ENCODE peak calls at places on chromosomes 3 and 15, in seven cellular contexts. R is stomach, A is aorta, P is adrenal gland, U is neuronal stem cell, G is kidney, K is A549. Q is an unnamed sample. For H3K4me1, the result is how much of the 10 kb centered on the place peaks cover.

GRCh38 chr15:39110336-39110735 is 470.5 kb upstream of the THBS1 start:
- DNase-seq in K (no peak), A (no peak), R (no peak), U (no peak), P (no peak), G (no peak), Q (no peak)

GRCh38 chr15:66293085-66293418 is 316 bp upstream of the DIS3L start:
- DNase-seq in P (no peak), A (no peak), R (no peak), K (no peak), G (no peak), U (no peak), Q (no peak)

GRCh38 chr15:50876989-50877360 is 31.5 kb upstream of the AP4E1 start:
- DNase-seq in G (no peak), R (peak), A (no peak), P (peak), K (peak), U (peak), Q (peak)

GRCh38 chr3:69761896-69762789 is 22.9 kb downstream of the MITF start:
- DNase-seq in K (no peak), R (no peak), A (no peak), P (no peak), G (no peak), U (no peak), Q (no peak)

GRCh38 chr15:37837276-37837675 is 97.2 kb upstream of the TMCO5A start:
- DNase-seq in A (no peak), R (no peak), K (no peak), G (no peak), U (no peak), P (no peak), Q (no peak)

GRCh38 chr15:78854973-78855372 is 17.7 kb upstream of the MORF4L1 start:
- DNase-seq in A (no peak), K (no peak), U (no peak), R (no peak), P (no peak), G (no peak), Q (no peak)

GRCh38 chr15:95946241-95946640 is 384.3 kb upstream of the NR2F2 start:
- DNase-seq in K (no peak), P (no peak), R (no peak), G (no peak), U (no peak), A (no peak), Q (no peak)

GRCh38 chr15:48674876-48675275 is 29.4 kb upstream of the FBN1 start:
- DNase-seq in R (no peak), U (no peak), A (no peak), K (no peak), G (no peak), P (no peak), Q (no peak)

GRCh38 chr15:50452927-50453326 is 28.7 kb downstream of the USP8 start:
- DNase-seq in A (no peak), U (no peak), P (no peak), R (no peak), K (no peak), G (no peak), Q (no peak)

GRCh38 chr3:85821130-85821756 is 862.5 kb downstream of the CADM2 start:
- DNase-seq in U (peak), G (no peak), R (peak), K (peak), P (no peak), A (no peak), Q (no peak)

GRCh38 chr3:125375950-125376679 is 990 bp upstream of the ZNF148 start:
- DNase-seq in G (no peak), R (no peak), A (no peak), P (no peak), U (no peak), K (peak), Q (no peak)

GRCh38 chr3:58622436-58622835 is 44.1 kb downstream of the FAM3D start:
- DNase-seq in A (no peak), K (no peak), P (no peak), R (no peak), U (no peak), G (no peak), Q (no peak)

GRCh38 chr3:53694051-53694450 is 152.2 kb downstream of the CHDH start:
- DNase-seq in G (no peak), U (no peak), R (no peak), A (no peak), P (no peak), K (no peak), Q (peak)

GRCh38 chr3:141410408-141410807 is 42.1 kb downstream of the ZBTB38 start:
- DNase-seq in P (peak), G (no peak), A (no peak), U (no peak), K (no peak), R (no peak), Q (peak)

GRCh38 chr3:60979861-60980739 is 271.2 kb downstream of the FHIT start:
- DNase-seq in G (no peak), R (no peak), P (no peak), A (no peak), U (no peak), K (no peak), Q (no peak)

GRCh38 chr15:35062164-35063099 is 22.7 kb downstream of the NANOGP8 start:
- DNase-seq in P (no peak), U (no peak), A (no peak), R (no peak), G (no peak), K (no peak), Q (no peak)

GRCh38 chr3:112327371-112327951 is 5.5 kb upstream of the CD200 start:
- DNase-seq in R (no peak), A (no peak), K (peak), P (peak), G (no peak), U (no peak), Q (no peak)

GRCh38 chr15:48385031-48385430 is 53.8 kb downstream of the DUT start:
- DNase-seq in P (no peak), G (no peak), U (no peak), R (no peak), A (no peak), K (no peak), Q (no peak)

GRCh38 chr3:61594978-61595687 is 33.8 kb downstream of the PTPRG start:
- DNase-seq in K (no peak), R (no peak), U (no peak), A (no peak), P (no peak), G (no peak), Q (no peak)

DNA sequence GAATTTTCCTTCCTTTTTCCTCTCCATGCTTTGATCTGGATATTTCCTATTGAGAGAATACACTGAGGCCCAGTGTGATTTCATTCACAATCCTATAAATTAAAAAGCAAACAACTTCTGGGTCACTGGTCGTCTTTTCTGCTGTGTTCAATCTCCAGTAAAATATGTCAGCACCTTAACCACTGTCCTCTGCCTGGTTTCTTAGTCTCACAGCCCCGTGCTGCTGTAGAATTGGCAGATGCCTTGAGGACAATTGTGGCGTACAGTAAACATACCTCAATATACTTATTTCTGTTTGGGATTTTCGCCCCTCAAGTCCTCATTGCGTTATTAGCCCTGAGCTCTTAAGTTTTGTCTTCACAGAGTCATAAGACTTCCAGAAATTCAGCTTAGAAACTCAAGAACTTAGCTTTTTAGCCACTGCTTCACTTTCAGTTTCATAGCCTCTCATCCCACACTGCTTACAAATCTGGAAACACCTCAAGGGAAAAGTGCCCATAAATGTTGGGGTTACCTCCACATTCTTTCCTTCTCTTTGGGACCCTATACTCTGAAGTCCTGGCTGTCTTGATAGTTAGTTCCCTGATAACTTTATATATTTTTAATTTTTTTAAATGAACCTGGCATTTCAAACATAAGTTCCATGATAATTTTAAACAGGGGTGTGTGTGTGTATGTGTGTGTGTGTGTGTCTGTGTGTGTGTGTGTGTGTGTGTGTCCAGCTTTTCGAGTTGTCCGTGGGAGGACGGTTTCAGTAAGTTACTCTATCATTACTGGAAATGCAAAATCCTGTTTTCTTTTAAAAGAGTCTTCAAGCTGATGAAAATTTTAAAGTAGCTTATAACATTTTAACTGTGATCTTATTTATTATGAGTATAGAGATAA is 238.4 kb upstream of the CTDSPL start:
- DNase-seq in P (no peak), G (no peak), K (no peak), A (no peak), R (no peak), U (no peak), Q (no peak)
- H3K4me3 ChIP-seq in P (peak), G (no peak), K (no peak), A (no peak), R (peak), U (no peak), Q (peak)

GRCh38 chr3:195208183-195208582 is 62.8 kb downstream of the XXYLT1 start:
- DNase-seq in A (no peak), P (no peak), K (no peak), R (no peak), U (no peak), G (no peak), Q (no peak)
- H3K4me1 ChIP-seq in A (under half), P (under half), K (under half), R (under half), U (under half), G (under half), Q (half or more)

DNA sequence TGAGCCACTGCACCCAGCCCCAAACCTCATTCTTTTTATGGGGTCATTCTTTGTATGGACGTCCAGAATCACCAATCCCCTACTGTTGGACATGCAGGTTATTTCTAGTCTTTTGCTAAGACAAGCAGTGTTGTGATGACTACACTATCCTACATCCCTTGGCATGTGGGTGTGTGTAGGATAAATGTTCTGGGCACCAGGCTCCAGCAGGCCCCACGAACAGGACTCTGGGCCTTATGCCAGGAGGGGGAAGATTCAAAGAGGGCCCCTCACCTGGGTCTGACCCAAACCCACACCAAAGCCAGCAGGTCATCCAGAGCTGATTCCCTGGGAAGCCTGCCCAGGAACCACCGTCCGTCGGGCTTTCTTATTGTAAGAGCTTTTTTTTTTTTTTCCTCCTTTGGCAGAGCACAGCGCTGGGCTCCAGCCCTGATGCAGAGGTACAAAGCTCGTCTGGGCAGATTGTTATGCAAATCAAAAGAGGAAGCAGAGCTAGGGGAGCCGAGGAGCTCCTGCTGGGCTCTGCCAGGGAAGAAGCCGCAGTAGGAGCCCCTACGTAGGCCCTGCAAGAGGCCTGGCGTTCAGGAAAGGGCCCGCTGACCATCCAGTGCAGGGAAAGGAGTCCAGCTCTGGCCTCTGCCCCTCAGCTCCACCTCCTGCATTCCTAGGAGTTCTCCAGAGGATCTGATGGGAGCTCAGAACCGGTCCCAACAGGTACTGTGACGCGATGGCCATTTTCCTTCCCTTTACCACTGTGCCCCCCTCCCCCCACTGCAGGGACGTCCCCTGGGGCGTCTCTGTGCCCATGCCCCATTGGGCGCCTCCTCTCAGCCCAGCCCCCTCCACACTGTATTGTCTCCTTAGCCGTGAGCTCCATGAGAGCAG is 29.0 kb upstream of the FURIN start:
- DNase-seq in G (no peak), R (peak), P (no peak), A (no peak), K (no peak), U (peak), Q (no peak)
- H3K4me3 ChIP-seq in G (no peak), R (peak), P (no peak), A (no peak), K (no peak), U (no peak), Q (no peak)

DNA sequence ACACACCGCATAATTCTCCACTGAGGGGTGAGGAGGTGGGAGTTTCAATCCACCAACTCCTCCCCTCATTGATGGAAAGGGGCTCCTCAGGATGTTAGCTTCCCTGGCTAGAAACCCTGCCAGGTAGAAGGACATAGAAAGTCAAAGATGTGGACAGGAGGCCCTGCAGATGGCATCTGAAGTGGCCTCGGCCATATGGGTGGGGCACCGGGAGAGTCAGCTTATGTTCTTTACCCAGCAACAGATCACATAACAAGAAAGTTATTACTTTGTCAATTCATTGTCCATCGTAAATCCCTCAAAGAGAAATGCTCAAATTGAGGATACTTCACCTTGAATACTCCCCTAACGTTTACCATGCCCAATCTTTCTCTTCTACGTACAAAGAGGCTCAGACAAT is 97.3 kb upstream of the ARHGEF3 start:
- DNase-seq in A (no peak), P (no peak), U (no peak), K (no peak), R (no peak), G (no peak), Q (no peak)
- H3K4me1 ChIP-seq in A (under half), P (under half), U (under half), K (under half), R (under half), G (under half), Q (under half)

GRCh38 chr3:128426128-128426921 is 40.4 kb downstream of the DNAJB8 start:
- DNase-seq in U (peak), A (no peak), G (peak), P (peak), K (peak), R (peak), Q (no peak)
- H3K4me3 ChIP-seq in U (no peak), A (no peak), G (peak), P (peak), K (peak), R (peak), Q (no peak)

DNA sequence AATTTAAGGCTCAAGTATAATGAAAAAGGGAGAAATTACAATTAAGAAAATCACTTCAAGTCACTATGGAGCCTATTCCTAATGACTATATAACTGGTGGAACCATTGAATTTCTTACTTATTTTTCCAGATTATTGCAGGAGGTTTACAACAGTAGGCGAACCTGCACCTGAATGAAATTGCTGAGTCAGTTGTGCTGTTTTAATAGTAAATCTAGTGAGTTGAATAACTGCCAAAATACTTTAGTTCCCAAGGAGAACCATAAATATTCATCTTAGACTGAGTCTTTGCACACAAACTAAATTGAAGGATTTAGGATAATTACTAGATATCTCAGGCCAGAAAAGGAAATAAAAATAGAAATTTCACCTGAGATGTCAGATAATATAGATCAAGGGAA is 1052.8 kb downstream of the NAALADL2 start:
- DNase-seq in K (no peak), P (no peak), U (no peak), A (no peak), G (no peak), R (no peak), Q (no peak)
- H3K4me1 ChIP-seq in K (under half), P (under half), U (under half), A (under half), G (under half), R (under half), Q (under half)

GRCh38 chr3:173003471-173003870 is 137.6 kb downstream of the SPATA16 start:
- DNase-seq in K (no peak), U (no peak), R (no peak), G (no peak), P (no peak), A (no peak), Q (no peak)
- H3K4me3 ChIP-seq in K (no peak), U (no peak), R (no peak), G (no peak), P (no peak), A (no peak), Q (no peak)

GRCh38 chr15:55615445-55615844 is 27.3 kb upstream of the PYGO1 start:
- DNase-seq in P (no peak), A (no peak), U (no peak), K (no peak), R (no peak), G (no peak), Q (no peak)

GRCh38 chr15:55618396-55618795 is 30.3 kb upstream of the PYGO1 start:
- DNase-seq in U (no peak), K (no peak), G (no peak), P (no peak), A (no peak), R (no peak), Q (no peak)

GRCh38 chr15:55619783-55620182 is 31.6 kb upstream of the PYGO1 start:
- DNase-seq in G (no peak), U (no peak), K (no peak), A (no peak), P (no peak), R (no peak), Q (no peak)
- H3K4me1 ChIP-seq in G (under half), U (under half), K (under half), A (under half), P (under half), R (under half), Q (under half)

DNA sequence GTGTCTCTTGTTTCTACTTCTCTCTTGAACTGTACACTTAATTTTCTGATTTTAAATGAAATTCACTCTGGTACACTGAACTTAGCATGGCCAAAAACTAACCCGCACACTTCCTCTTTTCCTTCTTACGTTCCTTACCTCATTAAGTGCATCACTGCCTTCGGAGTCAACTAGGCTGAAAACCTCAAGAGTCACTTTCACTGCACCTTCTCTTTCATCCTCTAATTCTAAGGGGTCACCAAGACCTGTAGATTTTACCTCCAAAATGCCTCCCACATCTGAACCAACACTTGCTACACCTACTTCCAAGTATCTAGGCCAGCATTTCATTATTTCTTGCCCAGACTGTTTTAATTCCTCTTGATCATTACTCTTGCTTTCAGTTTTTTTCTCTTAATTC is 6.6 kb downstream of the CBLB start:
- DNase-seq in A (no peak), P (no peak), R (no peak), U (no peak), G (no peak), K (no peak), Q (no peak)
- H3K4me3 ChIP-seq in A (no peak), P (no peak), R (no peak), U (no peak), G (no peak), K (no peak), Q (no peak)

GRCh38 chr15:83929619-83930018 is 275.7 kb downstream of the ADAMTSL3 start:
- DNase-seq in A (no peak), G (no peak), U (no peak), K (no peak), P (no peak), R (no peak), Q (no peak)
- H3K4me1 ChIP-seq in A (under half), G (under half), U (under half), K (under half), P (under half), R (under half), Q (under half)